ENCODE peak calls at places on chromosome 12, in seven cellular contexts. Q is neuronal stem cell, U is H1, A is mesenchymal stem cell, M is H9, K is mesendoderm, S is trophoblast cell. H is an unnamed sample.

GRCh38 chr12:386651-387050 is 2.5 kb downstream of the KDM5A start:
- DNase-seq in Q (no peak), U (no peak), A (peak), M (no peak), K (peak), S (peak), H (peak)

GRCh38 chr12:107277850-107278249 is 184.5 kb upstream of the CRY1 start:
- DNase-seq in Q (no peak), U (no peak), A (no peak), M (no peak), K (no peak), S (no peak), H (peak)

GRCh38 chr12:21992823-21993222 is 51.6 kb upstream of the ABCC9 start:
- DNase-seq in Q (no peak), U (no peak), A (peak), M (no peak), K (no peak), S (no peak), H (no peak)

GRCh38 chr12:67413577-67413976 is 144.4 kb downstream of the CAND1 start:
- DNase-seq in Q (no peak), U (no peak), A (no peak), M (no peak), K (peak), S (peak), H (no peak)

GRCh38 chr12:102539651-102540553 is 59.5 kb upstream of the IGF1 start:
- DNase-seq in Q (peak), U (no peak), A (peak), M (no peak), K (peak), S (peak), H (peak)

GRCh38 chr12:105204916-105205315 is 31.1 kb downstream of the APPL2 start:
- DNase-seq in Q (no peak), U (no peak), A (peak), M (no peak), K (no peak), S (no peak), H (peak)

GRCh38 chr12:674272-674781 is 11.1 kb upstream of the NINJ2 start:
- DNase-seq in Q (no peak), U (no peak), A (no peak), M (no peak), K (no peak), S (no peak), H (peak)

GRCh38 chr12:65740873-65741600 is 83.2 kb upstream of the HMGA2 start:
- DNase-seq in Q (peak), U (peak), A (peak), M (peak), K (peak), S (peak), H (peak)

GRCh38 chr12:111368684-111369495 is at the start of gene PHETA1:
- DNase-seq in Q (peak), U (peak), A (peak), M (peak), K (peak), S (peak), H (peak)

GRCh38 chr12:57515934-57516541 is 4.3 kb downstream of the DDIT3 start:
- DNase-seq in Q (no peak), U (no peak), A (peak), M (no peak), K (no peak), S (no peak), H (peak)

GRCh38 chr12:129613311-129613710 is 290.5 kb downstream of the TMEM132D start:
- DNase-seq in Q (no peak), U (no peak), A (no peak), M (no peak), K (no peak), S (no peak), H (no peak)

GRCh38 chr12:39764944-39765560 is 145.4 kb upstream of the ABCD2 start:
- DNase-seq in Q (peak), U (no peak), A (peak), M (no peak), K (peak), S (peak), H (peak)

GRCh38 chr12:13169255-13169654 is 27.3 kb upstream of the EMP1 start:
- DNase-seq in Q (no peak), U (no peak), A (no peak), M (no peak), K (no peak), S (no peak), H (no peak)

DNA sequence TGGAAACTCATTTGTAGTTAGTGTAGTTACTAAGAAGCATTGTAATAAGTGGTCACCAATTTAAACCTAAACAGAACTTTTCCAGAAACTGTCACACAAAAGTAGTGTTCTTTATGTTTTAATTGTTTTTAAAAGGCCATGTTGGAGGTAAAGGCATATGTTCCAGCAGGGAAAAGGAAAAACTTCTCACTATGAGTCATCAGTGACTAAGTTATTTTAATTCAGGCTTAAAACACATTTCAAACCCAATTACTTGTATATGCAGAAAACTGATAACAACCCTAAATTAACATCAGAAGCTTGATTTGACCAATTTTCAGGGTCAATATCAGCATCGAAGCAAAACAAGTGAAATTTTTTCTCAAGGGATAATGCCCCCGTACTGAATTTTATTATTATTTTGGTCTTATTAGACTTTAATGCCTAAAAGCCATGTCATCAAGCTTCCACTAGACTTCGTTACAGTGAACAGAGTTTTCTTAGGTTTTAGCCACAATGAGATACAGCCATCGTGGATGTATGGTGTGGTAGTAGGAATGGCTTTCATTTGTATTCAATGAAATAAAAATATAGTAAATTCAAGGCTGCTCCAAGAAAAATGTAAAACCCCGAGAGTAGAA is 11.8 kb downstream of the TAOK3 start:
- DNase-seq in Q (no peak), U (no peak), A (peak), M (no peak), K (no peak), S (peak), H (peak)
- H2AK5ac ChIP-seq in Q (no peak), U (no peak), A (no peak), M (no peak), K (no peak), S (no peak), H (no peak)

GRCh38 chr12:70660002-70660604 is 22.9 kb upstream of the PTPRB start:
- DNase-seq in Q (no peak), U (no peak), A (no peak), M (no peak), K (no peak), S (no peak), H (no peak)

GRCh38 chr12:70657621-70658286 is 20.5 kb upstream of the PTPRB start:
- DNase-seq in Q (no peak), U (no peak), A (no peak), M (no peak), K (no peak), S (no peak), H (no peak)

GRCh38 chr12:70661762-70662161 is 24.5 kb upstream of the PTPRB start:
- DNase-seq in Q (no peak), U (no peak), A (peak), M (no peak), K (peak), S (peak), H (peak)

GRCh38 chr12:70659077-70659606 is 21.9 kb upstream of the PTPRB start:
- DNase-seq in Q (no peak), U (no peak), A (no peak), M (no peak), K (peak), S (no peak), H (no peak)

GRCh38 chr12:70660620-70661219 is 23.5 kb upstream of the PTPRB start:
- DNase-seq in Q (no peak), U (no peak), A (peak), M (no peak), K (no peak), S (peak), H (peak)
- H2AK5ac ChIP-seq in Q (no peak), U (no peak), A (peak), M (no peak), K (no peak), S (no peak), H (no peak)

GRCh38 chr12:108675792-108676191 is 42.1 kb upstream of the SELPLG start:
- DNase-seq in Q (no peak), U (no peak), A (no peak), M (no peak), K (no peak), S (no peak), H (no peak)
- H2AK5ac ChIP-seq in Q (no peak), U (no peak), A (no peak), M (no peak), K (no peak), S (no peak), H (no peak)

GRCh38 chr12:11663128-11663527 is 13.7 kb downstream of the ETV6 start:
- DNase-seq in Q (no peak), U (no peak), A (peak), M (no peak), K (no peak), S (no peak), H (no peak)

GRCh38 chr12:11661491-11662085 is 12.1 kb downstream of the ETV6 start:
- DNase-seq in Q (no peak), U (no peak), A (no peak), M (no peak), K (no peak), S (no peak), H (no peak)

GRCh38 chr12:11660624-11661023 is 11.2 kb downstream of the ETV6 start:
- DNase-seq in Q (no peak), U (no peak), A (no peak), M (no peak), K (no peak), S (no peak), H (no peak)

GRCh38 chr12:11664101-11664500 is 14.6 kb downstream of the ETV6 start:
- DNase-seq in Q (no peak), U (no peak), A (no peak), M (no peak), K (no peak), S (no peak), H (no peak)

DNA sequence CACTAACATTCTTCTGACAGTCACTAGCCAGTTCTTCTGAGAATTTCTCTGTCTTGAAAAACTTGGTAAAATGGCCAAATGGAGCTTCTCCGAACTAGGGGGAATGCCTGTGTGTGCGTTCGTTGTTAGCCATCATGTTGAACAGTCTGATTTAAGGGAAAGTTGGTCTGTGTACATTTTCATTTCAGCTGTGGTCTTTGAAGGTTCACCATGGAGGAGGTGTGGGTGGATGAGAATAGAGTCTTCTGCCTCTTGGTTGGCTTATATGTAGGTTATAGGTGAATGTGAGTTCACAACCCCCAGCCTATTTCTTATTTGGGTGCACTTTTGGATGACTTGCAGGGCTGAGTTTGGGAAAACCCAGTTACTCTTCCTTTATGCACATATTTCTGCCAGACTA is 12.9 kb downstream of the ETV6 start:
- DNase-seq in Q (no peak), U (no peak), A (no peak), M (no peak), K (no peak), S (no peak), H (no peak)
- H2AK5ac ChIP-seq in Q (no peak), U (no peak), A (no peak), M (no peak), K (no peak), S (no peak), H (no peak)

DNA sequence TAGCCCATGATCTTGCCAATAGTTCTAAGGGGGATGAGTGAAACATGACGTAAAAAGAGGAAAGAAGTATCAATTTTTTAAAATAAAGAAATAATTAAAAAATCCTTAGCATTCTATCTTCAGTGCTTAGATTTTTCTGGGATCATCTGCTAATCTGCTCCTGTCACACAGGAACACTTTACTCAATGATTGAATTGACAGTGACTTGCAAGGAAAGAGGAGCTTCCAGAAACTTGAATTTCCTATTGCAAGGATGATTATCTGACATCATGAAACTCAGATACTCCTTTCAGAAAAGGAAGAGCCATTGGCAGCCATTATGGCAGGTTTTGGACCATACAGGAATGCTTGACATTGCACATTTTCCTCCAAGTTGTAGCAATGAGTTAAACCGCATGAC is 41.4 kb upstream of the PTPRO start:
- DNase-seq in Q (no peak), U (no peak), A (no peak), M (no peak), K (no peak), S (no peak), H (no peak)
- H2AK5ac ChIP-seq in Q (no peak), U (no peak), A (no peak), M (no peak), K (no peak), S (no peak), H (no peak)

GRCh38 chr12:103687262-103687661 is 100.2 kb downstream of the STAB2 start:
- DNase-seq in Q (no peak), U (no peak), A (no peak), M (no peak), K (no peak), S (no peak), H (no peak)
- H2AK5ac ChIP-seq in Q (no peak), U (no peak), A (no peak), M (no peak), K (no peak), S (no peak), H (no peak)

DNA sequence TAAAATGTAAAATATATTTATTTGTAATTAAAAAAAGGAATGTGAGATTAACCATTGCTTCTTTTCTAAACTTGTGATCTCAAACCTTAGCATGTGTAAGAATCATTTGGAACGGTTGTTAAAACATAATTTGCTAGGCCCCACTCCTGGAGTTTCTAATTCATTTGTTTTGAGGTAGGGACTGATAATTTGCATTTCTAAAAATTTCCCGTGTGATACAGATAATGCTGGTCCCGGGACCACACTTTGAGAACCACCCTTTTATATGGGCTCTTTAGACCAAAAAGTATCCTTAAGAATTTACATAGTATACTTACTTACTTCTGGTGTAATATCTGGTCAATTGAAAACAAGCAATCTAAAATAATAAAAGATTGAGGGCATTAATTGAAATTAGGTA is 10.9 kb upstream of the SYT10 start:
- DNase-seq in Q (no peak), U (no peak), A (no peak), M (no peak), K (no peak), S (no peak), H (no peak)
- H2AK5ac ChIP-seq in Q (no peak), U (no peak), A (no peak), M (no peak), K (no peak), S (no peak), H (no peak)

H was measured in IMR-90.